ENCODE peak calls at places on chromosome 20, in four cellular contexts. X, P, F and T are unnamed samples.

GRCh38 chr20:33653900-33654596 is 8.1 kb upstream of the C20orf144 start:
- DNase-seq in X (no peak), P (no peak), F (no peak), T (no peak)

GRCh38 chr20:52033313-52033712 is 158.3 kb downstream of the ZFP64 start:
- DNase-seq in X (no peak), P (no peak), F (no peak), T (no peak)

GRCh38 chr20:58228484-58229197 is at the start of gene ANKRD60:
- DNase-seq in X (no peak), P (no peak), F (peak; percentile 46), T (no peak)

GRCh38 chr20:56091635-56092180 is 86.4 kb upstream of the CBLN4 start:
- DNase-seq in X (no peak), P (no peak), F (no peak), T (no peak)

GRCh38 chr20:17626217-17627007 is 55.6 kb downstream of the RRBP1 start:
- DNase-seq in X (no peak), P (no peak), F (no peak), T (no peak)

GRCh38 chr20:61502433-61502832 is 250.4 kb downstream of the CDH4 start:
- DNase-seq in X (no peak), P (no peak), F (no peak), T (no peak)

GRCh38 chr20:58102252-58102651 is 126.2 kb downstream of the ANKRD60 start:
- DNase-seq in X (no peak), P (no peak), F (peak; percentile 25), T (no peak)

GRCh38 chr20:18138639-18139583 is 1.2 kb downstream of the KAT14 start:
- DNase-seq in X (peak; percentile 91), P (no peak), F (no peak), T (no peak)

GRCh38 chr20:61701802-61702201 is 363.9 kb downstream of the TAF4 start:
- DNase-seq in X (no peak), P (no peak), F (no peak), T (no peak)

GRCh38 chr20:37940161-37940560 is 37.2 kb downstream of the VSTM2L start:
- DNase-seq in X (no peak), P (peak; percentile 91), F (no peak), T (no peak)

GRCh38 chr20:20498081-20498861 is 130.4 kb downstream of the INSM1 start:
- DNase-seq in X (no peak), P (no peak), F (peak; percentile 65), T (no peak)

GRCh38 chr20:44646023-44646640 is 5.4 kb downstream of the ADA start:
- DNase-seq in X (no peak), P (no peak), F (peak; percentile 43), T (no peak)

DNA sequence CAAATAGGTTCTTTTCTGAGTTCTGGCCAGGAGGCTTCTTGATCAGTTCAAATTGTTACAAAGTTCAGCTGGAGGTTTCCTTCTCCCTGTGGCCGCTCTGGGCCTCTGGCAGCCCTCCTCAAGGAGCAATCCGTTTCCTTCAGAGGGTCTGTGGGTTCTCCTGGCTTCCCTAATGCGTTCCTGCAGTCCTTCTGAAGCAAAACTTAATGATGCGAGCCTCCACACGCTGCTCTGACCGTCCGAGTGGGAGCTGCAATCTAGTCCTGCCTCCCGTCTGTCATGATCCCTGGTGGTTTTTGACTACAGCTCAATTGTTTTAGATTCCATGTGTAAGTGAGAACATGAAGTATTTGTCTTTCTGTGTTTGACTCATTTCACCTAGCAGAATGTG is 8.7 kb downstream of the DEFB132 start:
- DNase-seq in X (no peak), P (no peak), F (no peak), T (no peak)
- H3K4me3 ChIP-seq in X (no peak overlapping the region), P (no peak overlapping the region), F (no peak overlapping the region), T (no peak overlapping the region)

GRCh38 chr20:42392417-42392816 is 774.2 kb upstream of the CHD6 start:
- DNase-seq in X (no peak), P (no peak), F (no peak), T (no peak)

DNA sequence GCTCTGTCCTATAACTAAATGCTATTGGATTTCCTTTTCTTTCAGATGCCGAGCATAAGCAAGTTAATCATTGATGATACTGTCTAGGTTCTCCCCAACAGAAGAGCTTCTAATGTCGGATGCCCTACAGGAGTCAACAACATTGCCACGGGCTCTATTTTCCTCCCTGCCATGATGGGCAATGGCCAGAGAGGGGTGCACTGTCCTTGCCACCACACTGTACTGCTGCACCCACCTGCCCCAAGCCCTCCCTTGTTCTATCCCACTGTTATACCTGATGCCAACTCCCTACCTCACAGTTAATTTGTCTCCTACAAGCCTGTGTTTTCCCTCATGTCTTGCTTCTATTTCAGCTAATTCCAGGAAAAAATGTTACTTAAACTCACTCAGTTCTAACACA is 773.6 kb upstream of the CHD6 start:
- DNase-seq in X (no peak), P (no peak), F (no peak), T (no peak)
- TF ChIP-seq CTCF in X (no peak), P (no peak), F (no peak), T (no peak)

DNA sequence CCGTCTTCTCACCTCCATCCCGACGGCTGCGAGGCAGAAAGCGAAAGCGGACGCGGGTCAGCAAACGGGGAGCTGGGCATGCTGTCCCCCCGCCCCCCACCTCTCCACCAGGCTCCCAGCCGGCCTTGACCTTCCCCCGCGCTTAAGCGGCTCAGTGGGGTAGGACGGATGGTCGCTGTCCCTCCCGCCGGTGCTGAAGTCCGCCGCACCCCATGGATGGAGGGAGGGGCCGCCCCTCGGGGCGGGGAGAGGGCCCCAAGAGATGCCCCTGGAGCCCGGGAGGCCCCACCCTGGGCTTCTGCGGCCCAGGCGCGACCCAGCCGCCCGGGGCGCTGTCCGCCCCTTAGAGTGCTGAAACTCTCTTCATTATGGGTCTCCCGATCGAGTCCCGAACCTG is at the start of gene KCNB1:
- DNase-seq in X (peak; percentile 59), P (no peak), F (peak; percentile 34), T (no peak)
- H3K4me3 ChIP-seq in X (no peak within 1 kb of the TSS), P (peak within 1 kb of the TSS; percentile 40), F (no peak within 1 kb of the TSS), T (no peak within 1 kb of the TSS)

GRCh38 chr20:1323256-1323655 is 5.7 kb downstream of the SDCBP2 start:
- DNase-seq in X (no peak), P (no peak), F (no peak), T (no peak)
- TF ChIP-seq CTCF in X (no peak), P (no peak), F (no peak), T (no peak)

GRCh38 chr20:9978395-9979004 is 56.3 kb upstream of the ANKEF1 start:
- DNase-seq in X (peak; percentile 82), P (no peak), F (peak; percentile 96), T (peak; percentile 49)
- H3K4me3 ChIP-seq in X (no peak overlapping the region), P (no peak overlapping the region), F (peak overlapping the region; percentile 12), T (no peak overlapping the region)

DNA sequence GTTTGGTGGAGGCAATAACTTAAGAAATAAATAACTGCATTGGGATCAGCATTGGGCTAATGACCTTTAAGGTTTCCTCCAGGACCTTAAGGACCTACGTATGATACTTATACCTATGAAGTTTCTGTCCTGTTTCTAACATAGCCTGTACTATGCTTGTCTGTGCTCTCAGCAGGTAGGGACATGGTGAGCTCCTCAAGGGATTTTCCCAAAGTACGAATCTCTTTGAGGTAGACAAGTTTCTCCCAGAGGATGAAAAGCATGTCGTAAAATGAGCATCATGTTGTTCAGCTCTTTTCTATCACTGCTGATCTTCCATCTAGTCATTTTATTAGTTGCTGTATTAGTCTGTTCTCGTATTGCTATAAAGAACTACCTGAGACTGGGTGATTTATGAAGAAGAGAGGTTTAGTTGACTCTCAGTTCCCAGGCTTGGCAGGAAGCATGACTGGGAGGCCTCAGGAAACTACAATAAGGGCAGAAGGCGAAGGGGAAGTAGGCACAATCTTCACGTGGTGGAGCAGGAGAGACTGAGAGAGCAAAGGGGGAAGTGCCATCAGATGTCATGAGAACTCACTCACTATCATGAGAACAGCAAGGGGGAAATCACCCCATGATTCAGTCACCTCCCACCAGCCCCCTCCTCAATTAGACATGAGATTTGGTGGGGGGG is 77.8 kb upstream of the TGM3 start:
- DNase-seq in X (no peak), P (no peak), F (no peak), T (no peak)
- TF ChIP-seq CTCF in X (no peak), P (no peak), F (no peak), T (no peak)

GRCh38 chr20:64047046-64047389 is 2.4 kb downstream of the SOX18 start:
- DNase-seq in X (no peak), P (no peak), F (no peak), T (no peak)
- H3K4me3 ChIP-seq in X (no peak overlapping the region), P (peak overlapping the region; percentile 39), F (no peak overlapping the region), T (no peak overlapping the region)

GRCh38 chr20:47110819-47111218 is 216.2 kb downstream of the EYA2 start:
- DNase-seq in X (no peak), P (no peak), F (no peak), T (no peak)

GRCh38 chr20:47115694-47116093 is 221.1 kb downstream of the EYA2 start:
- DNase-seq in X (no peak), P (no peak), F (no peak), T (no peak)

GRCh38 chr20:47111576-47111975 is 216.9 kb downstream of the EYA2 start:
- DNase-seq in X (no peak), P (no peak), F (no peak), T (no peak)

GRCh38 chr20:47117325-47117724 is 222.7 kb downstream of the EYA2 start:
- DNase-seq in X (no peak), P (no peak), F (no peak), T (no peak)

GRCh38 chr20:47113362-47114118 is 218.9 kb downstream of the EYA2 start:
- DNase-seq in X (peak; percentile 16), P (no peak), F (peak; percentile 33), T (no peak)
- TF ChIP-seq CTCF in X (no peak), P (no peak), F (no peak), T (no peak)